ENCODE peak calls at places on chromosome 7, in ten cellular contexts. W is EH; F is occipital lobe; I is tibial artery; S is AG04450; B is cortex of kidney; J is COLO829; Q is stimulated activated CD8-positive, alpha-beta memory T cell treated with anti-CD3 and anti-CD28 coated beads, Interleukin-12 subunit alpha, Interleukin-12 subunit beta, amount 100 ng/mL, for 4 hours; L is activated CD4-positive, CD25-positive, alpha-beta regulatory T cell treated with anti-CD3 and anti-CD28 coated beads, Interleukin-2, amount 50 U/mL, for 72 hours; U is GM12891. M is an unnamed sample.

GRCh38 chr7:157412021-157412443 is 75.2 kb downstream of the DNAJB6 start:
- DNase-seq in W (peak; percentile 96), F (no peak), I (no peak), S (peak; percentile 39), B (no peak), J (no peak), Q (peak; percentile 19), L (no peak), U (no peak), M (no peak)

GRCh38 chr7:21828846-21829245 is 116.9 kb downstream of the CDCA7L start:
- DNase-seq in W (no peak), F (no peak), I (no peak), S (no peak), B (no peak), J (no peak), Q (no peak), L (no peak), U (no peak), M (peak; percentile 3)

GRCh38 chr7:299628-300027 is 9.7 kb downstream of the FOXL3 start:
- DNase-seq in W (no peak), F (no peak), I (peak; percentile 35), S (no peak), B (no peak), J (no peak), Q (no peak), L (no peak), U (no peak), M (no peak)

GRCh38 chr7:43880596-43880995 is 11.3 kb upstream of the MRPS24 start:
- DNase-seq in W (peak; percentile 83), F (no peak), I (no peak), S (no peak), B (no peak), J (no peak), Q (no peak), L (no peak), U (no peak), M (no peak)

GRCh38 chr7:22278660-22279059 is 78.3 kb downstream of the RAPGEF5 start:
- DNase-seq in W (no peak), F (no peak), I (no peak), S (no peak), B (no peak), J (no peak), Q (no peak), L (no peak), U (no peak), M (no peak)

GRCh38 chr7:95485749-95486148 is at the start of gene ASB4:
- DNase-seq in W (no peak), F (no peak), I (no peak), S (no peak), B (no peak), J (no peak), Q (no peak), L (no peak), U (no peak), M (no peak)

GRCh38 chr7:17129218-17129617 is 169.2 kb upstream of the AHR start:
- DNase-seq in W (no peak), F (no peak), I (no peak), S (no peak), B (no peak), J (peak; percentile 84), Q (no peak), L (no peak), U (no peak), M (no peak)

GRCh38 chr7:41637051-41637450 is 65.8 kb downstream of the INHBA start:
- DNase-seq in W (peak; percentile 65), F (no peak), I (no peak), S (no peak), B (no peak), J (no peak), Q (no peak), L (no peak), U (no peak), M (no peak)

GRCh38 chr7:94657771-94658693 is 2.1 kb upstream of the SGCE start:
- DNase-seq in W (peak; percentile 94), F (peak; percentile 91), I (peak; percentile 96), S (peak; percentile 73), B (peak; percentile 18), J (peak; percentile 84), Q (peak; percentile 83), L (peak; percentile 89), U (peak; percentile 35), M (peak; percentile 100)

GRCh38 chr7:139626817-139627216 is 103.3 kb downstream of the CLEC2L start:
- DNase-seq in W (no peak), F (no peak), I (no peak), S (no peak), B (no peak), J (no peak), Q (no peak), L (no peak), U (no peak), M (no peak)

GRCh38 chr7:103993551-103993950 is 4.1 kb upstream of the RELN start:
- DNase-seq in W (peak; percentile 32), F (no peak), I (no peak), S (no peak), B (no peak), J (no peak), Q (no peak), L (no peak), U (no peak), M (no peak)

GRCh38 chr7:17374654-17375053 is 76.2 kb downstream of the AHR start:
- DNase-seq in W (no peak), F (no peak), I (no peak), S (no peak), B (no peak), J (no peak), Q (no peak), L (no peak), U (no peak), M (no peak)

GRCh38 chr7:101231644-101232043 is 6.0 kb downstream of the CLDN15 start:
- DNase-seq in W (peak; percentile 51), F (no peak), I (no peak), S (no peak), B (no peak), J (no peak), Q (no peak), L (no peak), U (no peak), M (peak; percentile 74)

GRCh38 chr7:158507917-158508316 is 79.7 kb downstream of the PTPRN2 start:
- DNase-seq in W (no peak), F (no peak), I (no peak), S (no peak), B (no peak), J (no peak), Q (no peak), L (no peak), U (no peak), M (no peak)

GRCh38 chr7:21624320-21624719 is 81.5 kb downstream of the DNAH11 start:
- DNase-seq in W (no peak), F (no peak), I (no peak), S (no peak), B (no peak), J (no peak), Q (no peak), L (no peak), U (no peak), M (no peak)

GRCh38 chr7:131753620-131754222 is 197.3 kb upstream of the PODXL start:
- DNase-seq in W (peak; percentile 9), F (no peak), I (no peak), S (no peak), B (no peak), J (peak; percentile 32), Q (no peak), L (no peak), U (no peak), M (peak; percentile 62)

GRCh38 chr7:77290425-77290824 is 90.8 kb upstream of the FGL2 start:
- DNase-seq in W (peak; percentile 13), F (no peak), I (no peak), S (no peak), B (no peak), J (no peak), Q (no peak), L (no peak), U (no peak), M (no peak)

GRCh38 chr7:116169060-116169459 is 41.3 kb upstream of the TES start:
- DNase-seq in W (peak; percentile 82), F (no peak), I (no peak), S (peak; percentile 42), B (no peak), J (no peak), Q (no peak), L (no peak), U (no peak), M (no peak)

GRCh38 chr7:111763221-111763791 is 201.0 kb upstream of the IMMP2L start:
- DNase-seq in W (peak; percentile 63), F (no peak), I (no peak), S (peak; percentile 32), B (no peak), J (peak; percentile 66), Q (no peak), L (no peak), U (peak; percentile 13), M (no peak)

GRCh38 chr7:4951903-4952636 is 6.9 kb downstream of the MMD2 start:
- DNase-seq in W (peak; percentile 29), F (no peak), I (no peak), S (no peak), B (no peak), J (peak; percentile 46), Q (no peak), L (no peak), U (no peak), M (no peak)